ENCODE peak calls at places on chromosomes 7 and 10, in ten cellular contexts. One of them, this sample, is unnamed.

GRCh38 chr7:279821-280220 is 10.1 kb upstream of the FOXL3 start:
- DNase-seq in lower lobe of right lung: no peak
- DNase-seq in left ventricle myocardium inferior: peak
- DNase-seq in PC-3: no peak
- DNase-seq in CD8-positive, alpha-beta T cell: no peak
- DNase-seq in body of pancreas: no peak
- DNase-seq in K562: no peak
- DNase-seq in fibroblast of lung: no peak
- DNase-seq in mammary epithelial cell: no peak
- DNase-seq in upper lobe of left lung: no peak
- DNase-seq in this sample: no peak

GRCh38 chr7:48244902-48245301 is 73.6 kb downstream of the ABCA13 start:
- DNase-seq in lower lobe of right lung: no peak
- DNase-seq in left ventricle myocardium inferior: no peak
- DNase-seq in PC-3: peak
- DNase-seq in CD8-positive, alpha-beta T cell: no peak
- DNase-seq in body of pancreas: peak
- DNase-seq in K562: no peak
- DNase-seq in fibroblast of lung: peak
- DNase-seq in mammary epithelial cell: peak
- DNase-seq in upper lobe of left lung: no peak
- DNase-seq in this sample: peak

GRCh38 chr10:27664464-27664863 is 81.2 kb downstream of the MKX start:
- DNase-seq in lower lobe of right lung: no peak
- DNase-seq in left ventricle myocardium inferior: no peak
- DNase-seq in PC-3: no peak
- DNase-seq in CD8-positive, alpha-beta T cell: no peak
- DNase-seq in body of pancreas: no peak
- DNase-seq in K562: no peak
- DNase-seq in fibroblast of lung: no peak
- DNase-seq in mammary epithelial cell: no peak
- DNase-seq in upper lobe of left lung: no peak
- DNase-seq in this sample: no peak

GRCh38 chr7:151310578-151310977 is 31.0 kb upstream of the NUB1 start:
- DNase-seq in lower lobe of right lung: no peak
- DNase-seq in left ventricle myocardium inferior: no peak
- DNase-seq in PC-3: peak
- DNase-seq in CD8-positive, alpha-beta T cell: no peak
- DNase-seq in body of pancreas: peak
- DNase-seq in K562: peak
- DNase-seq in fibroblast of lung: peak
- DNase-seq in mammary epithelial cell: no peak
- DNase-seq in upper lobe of left lung: no peak
- DNase-seq in this sample: no peak

GRCh38 chr10:28284126-28284525 is 18.7 kb downstream of the MPP7 start:
- DNase-seq in lower lobe of right lung: no peak
- DNase-seq in left ventricle myocardium inferior: no peak
- DNase-seq in PC-3: peak
- DNase-seq in CD8-positive, alpha-beta T cell: no peak
- DNase-seq in body of pancreas: peak
- DNase-seq in K562: no peak
- DNase-seq in fibroblast of lung: no peak
- DNase-seq in mammary epithelial cell: peak
- DNase-seq in upper lobe of left lung: peak
- DNase-seq in this sample: no peak

GRCh38 chr10:110447886-110448285 is 49.8 kb upstream of the DUSP5 start:
- DNase-seq in lower lobe of right lung: no peak
- DNase-seq in left ventricle myocardium inferior: no peak
- DNase-seq in PC-3: no peak
- DNase-seq in CD8-positive, alpha-beta T cell: no peak
- DNase-seq in body of pancreas: no peak
- DNase-seq in K562: no peak
- DNase-seq in fibroblast of lung: no peak
- DNase-seq in mammary epithelial cell: no peak
- DNase-seq in upper lobe of left lung: peak
- DNase-seq in this sample: no peak

GRCh38 chr10:30765611-30766010 is 136.1 kb upstream of the LYZL2 start:
- DNase-seq in lower lobe of right lung: no peak
- DNase-seq in left ventricle myocardium inferior: no peak
- DNase-seq in PC-3: no peak
- DNase-seq in CD8-positive, alpha-beta T cell: no peak
- DNase-seq in body of pancreas: no peak
- DNase-seq in K562: no peak
- DNase-seq in fibroblast of lung: no peak
- DNase-seq in mammary epithelial cell: no peak
- DNase-seq in upper lobe of left lung: no peak
- DNase-seq in this sample: no peak

GRCh38 chr10:103618575-103619423 is 125.3 kb downstream of the NEURL1 start:
- DNase-seq in lower lobe of right lung: no peak
- DNase-seq in left ventricle myocardium inferior: peak
- DNase-seq in PC-3: no peak
- DNase-seq in CD8-positive, alpha-beta T cell: no peak
- DNase-seq in body of pancreas: peak
- DNase-seq in K562: peak
- DNase-seq in fibroblast of lung: peak
- DNase-seq in mammary epithelial cell: no peak
- DNase-seq in upper lobe of left lung: no peak
- DNase-seq in this sample: peak

GRCh38 chr7:75966209-75966961 is 28.0 kb downstream of the TMEM120A start:
- DNase-seq in lower lobe of right lung: no peak
- DNase-seq in left ventricle myocardium inferior: peak
- DNase-seq in PC-3: no peak
- DNase-seq in CD8-positive, alpha-beta T cell: no peak
- DNase-seq in body of pancreas: peak
- DNase-seq in K562: no peak
- DNase-seq in fibroblast of lung: peak
- DNase-seq in mammary epithelial cell: no peak
- DNase-seq in upper lobe of left lung: no peak
- DNase-seq in this sample: peak

GRCh38 chr10:14040787-14041631 is 289.7 kb downstream of the FRMD4A start:
- DNase-seq in lower lobe of right lung: no peak
- DNase-seq in left ventricle myocardium inferior: no peak
- DNase-seq in PC-3: no peak
- DNase-seq in CD8-positive, alpha-beta T cell: no peak
- DNase-seq in body of pancreas: no peak
- DNase-seq in K562: no peak
- DNase-seq in fibroblast of lung: no peak
- DNase-seq in mammary epithelial cell: no peak
- DNase-seq in upper lobe of left lung: no peak
- DNase-seq in this sample: no peak

GRCh38 chr7:90261441-90261840 is 16.5 kb downstream of the CFAP69 start:
- DNase-seq in lower lobe of right lung: no peak
- DNase-seq in left ventricle myocardium inferior: no peak
- DNase-seq in PC-3: no peak
- DNase-seq in CD8-positive, alpha-beta T cell: no peak
- DNase-seq in body of pancreas: no peak
- DNase-seq in K562: no peak
- DNase-seq in fibroblast of lung: no peak
- DNase-seq in mammary epithelial cell: no peak
- DNase-seq in upper lobe of left lung: no peak
- DNase-seq in this sample: no peak
- H3K27ac ChIP-seq in lower lobe of right lung: no peak
- H3K27ac ChIP-seq in left ventricle myocardium inferior: no peak
- H3K27ac ChIP-seq in PC-3: no peak
- H3K27ac ChIP-seq in CD8-positive, alpha-beta T cell: no peak
- H3K27ac ChIP-seq in body of pancreas: no peak
- H3K27ac ChIP-seq in K562: no peak
- H3K27ac ChIP-seq in fibroblast of lung: no peak
- H3K27ac ChIP-seq in mammary epithelial cell: no peak
- H3K27ac ChIP-seq in upper lobe of left lung: no peak
- H3K27ac ChIP-seq in this sample: no peak

DNA sequence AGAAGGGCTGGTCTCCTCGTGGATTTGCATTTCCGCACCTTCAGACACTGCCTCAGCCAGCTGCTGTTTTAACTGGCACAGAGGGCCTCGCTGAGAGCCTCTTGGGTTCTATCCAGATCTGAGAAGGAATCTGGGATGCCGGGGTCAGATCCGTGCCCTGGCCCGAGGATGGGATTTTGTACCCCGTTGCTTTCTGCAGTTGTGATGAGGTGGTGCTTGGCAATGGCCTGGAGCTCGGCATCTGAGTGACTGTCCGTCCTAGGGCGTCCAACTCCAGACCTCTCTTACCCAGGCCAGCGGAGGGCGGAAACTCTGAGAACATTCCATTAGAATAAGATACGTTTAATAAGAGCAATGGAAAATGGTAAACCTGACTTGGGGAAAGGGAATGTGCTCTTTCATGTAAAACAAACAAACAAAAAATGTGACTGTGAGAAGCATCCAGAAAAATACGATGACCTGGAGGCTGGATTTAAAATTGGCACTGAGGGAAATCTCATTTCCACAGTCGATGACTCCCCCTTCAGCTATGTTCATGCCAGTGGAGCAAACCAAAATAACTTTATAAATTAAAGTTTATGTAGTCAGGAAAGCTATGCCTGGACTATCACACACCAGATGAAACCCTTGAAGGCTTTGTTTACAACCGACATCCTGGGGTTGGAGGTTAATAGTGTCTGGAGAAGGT is 39.6 kb downstream of the GRK5 start:
- DNase-seq in lower lobe of right lung: peak
- DNase-seq in left ventricle myocardium inferior: no peak
- DNase-seq in PC-3: peak
- DNase-seq in CD8-positive, alpha-beta T cell: no peak
- DNase-seq in body of pancreas: no peak
- DNase-seq in K562: no peak
- DNase-seq in fibroblast of lung: peak
- DNase-seq in mammary epithelial cell: no peak
- DNase-seq in upper lobe of left lung: no peak
- DNase-seq in this sample: no peak
- TF ChIP-seq CTCF in lower lobe of right lung: no peak
- TF ChIP-seq CTCF in left ventricle myocardium inferior: no peak
- TF ChIP-seq CTCF in PC-3: no peak
- TF ChIP-seq CTCF in CD8-positive, alpha-beta T cell: no peak
- TF ChIP-seq CTCF in body of pancreas: no peak
- TF ChIP-seq CTCF in K562: no peak
- TF ChIP-seq CTCF in fibroblast of lung: no peak
- TF ChIP-seq CTCF in mammary epithelial cell: no peak
- TF ChIP-seq CTCF in upper lobe of left lung: peak
- TF ChIP-seq CTCF in this sample: no peak

DNA sequence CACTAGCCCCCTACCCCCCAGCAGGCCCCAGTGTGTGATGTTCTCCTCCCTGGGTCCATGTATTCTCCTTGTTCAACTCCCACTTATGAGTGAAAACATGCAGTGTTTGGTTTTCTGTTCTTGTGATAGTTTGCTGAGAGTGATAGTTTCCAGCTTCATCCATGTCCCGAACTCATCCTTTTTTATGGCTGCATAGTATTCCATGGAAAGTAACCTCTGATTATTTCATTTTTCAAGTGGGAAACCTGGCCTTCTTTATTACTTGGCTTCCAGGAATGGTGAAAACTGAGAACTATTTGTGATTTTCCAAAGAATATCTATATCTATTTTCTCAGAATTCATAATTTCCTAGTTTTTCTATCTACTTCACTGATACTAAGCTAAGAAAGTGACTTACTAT is 235.0 kb downstream of the MTERF1 start:
- DNase-seq in lower lobe of right lung: no peak
- DNase-seq in left ventricle myocardium inferior: no peak
- DNase-seq in PC-3: no peak
- DNase-seq in CD8-positive, alpha-beta T cell: no peak
- DNase-seq in body of pancreas: no peak
- DNase-seq in K562: no peak
- DNase-seq in fibroblast of lung: no peak
- DNase-seq in mammary epithelial cell: no peak
- DNase-seq in upper lobe of left lung: no peak
- DNase-seq in this sample: no peak
- H3K27ac ChIP-seq in lower lobe of right lung: no peak
- H3K27ac ChIP-seq in left ventricle myocardium inferior: no peak
- H3K27ac ChIP-seq in PC-3: no peak
- H3K27ac ChIP-seq in CD8-positive, alpha-beta T cell: no peak
- H3K27ac ChIP-seq in body of pancreas: no peak
- H3K27ac ChIP-seq in K562: no peak
- H3K27ac ChIP-seq in fibroblast of lung: no peak
- H3K27ac ChIP-seq in mammary epithelial cell: no peak
- H3K27ac ChIP-seq in upper lobe of left lung: no peak
- H3K27ac ChIP-seq in this sample: no peak

DNA sequence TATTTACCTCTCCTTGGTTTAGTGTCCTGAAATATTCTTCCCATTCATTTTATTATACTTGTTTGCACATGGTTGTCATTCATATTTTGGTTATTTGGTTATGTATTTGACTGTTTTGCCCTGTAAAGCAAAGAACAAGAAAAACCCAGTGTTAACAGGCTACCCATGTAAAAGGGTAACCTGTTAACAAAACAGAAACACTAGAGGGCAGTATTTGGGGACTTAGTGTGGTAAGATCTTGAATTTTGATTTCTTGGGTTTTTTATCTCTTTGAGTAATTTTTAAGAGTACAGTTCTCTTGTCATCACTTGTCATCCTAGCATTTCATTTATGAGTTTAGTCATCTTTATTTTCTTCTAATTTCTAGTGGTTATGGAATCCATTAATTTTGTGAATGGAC is 51.3 kb downstream of the POLL start:
- DNase-seq in lower lobe of right lung: no peak
- DNase-seq in left ventricle myocardium inferior: no peak
- DNase-seq in PC-3: peak
- DNase-seq in CD8-positive, alpha-beta T cell: no peak
- DNase-seq in body of pancreas: no peak
- DNase-seq in K562: peak
- DNase-seq in fibroblast of lung: peak
- DNase-seq in mammary epithelial cell: peak
- DNase-seq in upper lobe of left lung: no peak
- DNase-seq in this sample: no peak
- TF ChIP-seq CTCF in lower lobe of right lung: peak
- TF ChIP-seq CTCF in left ventricle myocardium inferior: peak
- TF ChIP-seq CTCF in PC-3: peak
- TF ChIP-seq CTCF in CD8-positive, alpha-beta T cell: peak
- TF ChIP-seq CTCF in body of pancreas: peak
- TF ChIP-seq CTCF in K562: peak
- TF ChIP-seq CTCF in fibroblast of lung: no peak
- TF ChIP-seq CTCF in mammary epithelial cell: peak
- TF ChIP-seq CTCF in upper lobe of left lung: peak
- TF ChIP-seq CTCF in this sample: peak

DNA sequence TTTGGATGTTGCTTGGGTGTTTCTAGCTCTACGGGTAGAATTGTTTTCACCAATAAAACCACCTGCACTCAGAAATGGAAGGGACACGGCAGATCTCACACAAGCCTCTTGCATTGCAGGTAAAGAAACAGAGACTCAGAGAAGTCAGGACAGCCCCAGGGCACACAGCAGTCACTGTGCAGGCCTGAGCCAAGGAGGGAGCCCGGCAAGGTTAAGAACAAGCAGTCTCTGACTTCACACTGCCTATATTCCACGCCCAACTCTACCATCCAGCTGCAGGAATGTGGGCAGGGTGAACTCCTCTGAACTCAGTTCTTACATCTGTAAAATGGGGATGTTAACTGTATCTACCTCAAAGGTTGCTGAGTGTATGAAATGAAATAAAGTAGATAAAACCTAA is 15.4 kb downstream of the CHST15 start:
- DNase-seq in lower lobe of right lung: no peak
- DNase-seq in left ventricle myocardium inferior: no peak
- DNase-seq in PC-3: no peak
- DNase-seq in CD8-positive, alpha-beta T cell: no peak
- DNase-seq in body of pancreas: no peak
- DNase-seq in K562: no peak
- DNase-seq in fibroblast of lung: no peak
- DNase-seq in mammary epithelial cell: no peak
- DNase-seq in upper lobe of left lung: no peak
- DNase-seq in this sample: no peak
- H3K27ac ChIP-seq in lower lobe of right lung: no peak
- H3K27ac ChIP-seq in left ventricle myocardium inferior: no peak
- H3K27ac ChIP-seq in PC-3: no peak
- H3K27ac ChIP-seq in CD8-positive, alpha-beta T cell: no peak
- H3K27ac ChIP-seq in body of pancreas: no peak
- H3K27ac ChIP-seq in K562: no peak
- H3K27ac ChIP-seq in fibroblast of lung: no peak
- H3K27ac ChIP-seq in mammary epithelial cell: no peak
- H3K27ac ChIP-seq in upper lobe of left lung: no peak
- H3K27ac ChIP-seq in this sample: no peak

GRCh38 chr7:142391191-142391992 is 133.5 kb upstream of the PRSS58 start:
- DNase-seq in lower lobe of right lung: no peak
- DNase-seq in left ventricle myocardium inferior: no peak
- DNase-seq in PC-3: peak
- DNase-seq in CD8-positive, alpha-beta T cell: peak
- DNase-seq in body of pancreas: no peak
- DNase-seq in K562: peak
- DNase-seq in fibroblast of lung: no peak
- DNase-seq in mammary epithelial cell: peak
- DNase-seq in upper lobe of left lung: no peak
- DNase-seq in this sample: peak
- TF ChIP-seq CTCF in lower lobe of right lung: no peak
- TF ChIP-seq CTCF in left ventricle myocardium inferior: no peak
- TF ChIP-seq CTCF in PC-3: peak
- TF ChIP-seq CTCF in CD8-positive, alpha-beta T cell: peak
- TF ChIP-seq CTCF in body of pancreas: no peak
- TF ChIP-seq CTCF in K562: peak
- TF ChIP-seq CTCF in fibroblast of lung: peak
- TF ChIP-seq CTCF in mammary epithelial cell: peak
- TF ChIP-seq CTCF in upper lobe of left lung: no peak
- TF ChIP-seq CTCF in this sample: peak

This sample was measured in testis.